ENCODE peak calls at places on chromosomes 2 and 18, in four cellular contexts. Z, E, C and F are unnamed samples.

GRCh38 chr2:67515021-67515420 is 117.9 kb downstream of the ETAA1 start:
- DNase-seq in Z (no peak), E (no peak), C (no peak), F (no peak)

GRCh38 chr2:66334237-66335054 is 100.5 kb upstream of the MEIS1 start:
- DNase-seq in Z (no peak), E (no peak), C (no peak), F (peak; percentile 45)

GRCh38 chr2:11342561-11343343 is 1.7 kb downstream of the ROCK2 start:
- DNase-seq in Z (no peak), E (peak; percentile 60), C (peak; percentile 94), F (no peak)

GRCh38 chr2:4930704-4931103 is 761.5 kb upstream of the SOX11 start:
- DNase-seq in Z (no peak), E (no peak), C (no peak), F (no peak)

GRCh38 chr2:128536925-128537620 is 218.4 kb upstream of the HS6ST1 start:
- DNase-seq in Z (no peak), E (peak; percentile 57), C (peak; percentile 80), F (peak; percentile 64)

GRCh38 chr2:209368924-209369323 is 54.9 kb upstream of the MAP2 start:
- DNase-seq in Z (peak; percentile 2), E (no peak), C (peak; percentile 54), F (no peak)

GRCh38 chr2:109337221-109337620 is 208.2 kb downstream of the SH3RF3 start:
- DNase-seq in Z (no peak), E (no peak), C (no peak), F (no peak)

GRCh38 chr18:26133652-26134051 is at the start of gene PSMA8:
- DNase-seq in Z (no peak), E (no peak), C (no peak), F (peak; percentile 78)

GRCh38 chr2:205405752-205406151 is 276.5 kb upstream of the NRP2 start:
- DNase-seq in Z (no peak), E (no peak), C (no peak), F (no peak)

GRCh38 chr2:60333264-60333663 is 220.2 kb downstream of the BCL11A start:
- DNase-seq in Z (no peak), E (no peak), C (no peak), F (no peak)

GRCh38 chr2:173175222-173175621 is 99.6 kb downstream of the MAP3K20 start:
- DNase-seq in Z (no peak), E (no peak), C (no peak), F (no peak)

GRCh38 chr2:100881629-100882028 is 61.7 kb downstream of the NPAS2 start:
- DNase-seq in Z (no peak), E (no peak), C (peak; percentile 78), F (no peak)

GRCh38 chr2:236085647-236086046 is 82.5 kb downstream of the GBX2 start:
- DNase-seq in Z (no peak), E (no peak), C (no peak), F (no peak)

GRCh38 chr2:28589746-28590463 is 94.0 kb downstream of the PLB1 start:
- DNase-seq in Z (no peak), E (no peak), C (no peak), F (no peak)

DNA sequence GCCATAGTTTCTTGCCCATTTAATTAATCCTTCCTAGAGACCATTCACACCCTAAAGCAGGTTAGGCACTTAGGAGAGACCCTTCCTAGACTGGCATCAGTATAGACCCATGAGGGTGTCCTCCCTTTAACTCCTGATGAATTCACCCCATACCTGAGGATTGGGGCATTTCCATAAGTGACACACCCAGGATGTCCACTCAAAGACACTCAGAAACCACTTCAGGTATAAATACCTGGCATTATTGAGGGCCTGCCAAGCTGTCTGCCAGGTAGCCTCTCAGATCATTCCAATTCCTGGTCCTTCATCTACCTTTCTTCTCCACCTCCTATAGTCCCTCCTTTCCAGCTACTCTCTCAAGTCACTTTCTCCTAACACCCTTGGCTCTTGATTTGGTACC is 57.5 kb upstream of the SLC14A2 start:
- DNase-seq in Z (no peak), E (no peak), C (no peak), F (no peak)
- TF ChIP-seq JUNB in Z (no peak), E (no peak), C (no peak), F (no peak)

DNA sequence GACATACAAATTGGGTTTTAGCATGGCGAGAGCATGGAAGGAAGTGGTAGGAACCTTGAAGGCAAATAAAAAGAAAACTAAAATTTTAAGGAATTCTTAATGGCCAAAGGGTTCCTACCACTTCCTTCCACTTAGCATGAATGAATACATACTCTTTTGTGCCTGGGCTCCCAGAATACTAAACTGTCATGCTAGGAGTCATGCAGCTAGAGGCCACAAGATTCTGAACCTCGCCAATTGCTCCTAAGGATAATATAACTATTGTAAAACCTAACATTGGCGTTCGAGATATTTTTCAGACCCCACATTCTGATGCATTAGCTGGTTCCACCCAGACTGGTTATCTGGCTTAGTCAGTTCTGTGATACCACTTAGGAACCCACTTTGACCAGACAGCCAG is 38.6 kb upstream of the ARHGAP25 start:
- DNase-seq in Z (no peak), E (no peak), C (no peak), F (no peak)
- TF ChIP-seq CREB1 in Z (no peak), E (no peak), C (no peak), F (no peak)

DNA sequence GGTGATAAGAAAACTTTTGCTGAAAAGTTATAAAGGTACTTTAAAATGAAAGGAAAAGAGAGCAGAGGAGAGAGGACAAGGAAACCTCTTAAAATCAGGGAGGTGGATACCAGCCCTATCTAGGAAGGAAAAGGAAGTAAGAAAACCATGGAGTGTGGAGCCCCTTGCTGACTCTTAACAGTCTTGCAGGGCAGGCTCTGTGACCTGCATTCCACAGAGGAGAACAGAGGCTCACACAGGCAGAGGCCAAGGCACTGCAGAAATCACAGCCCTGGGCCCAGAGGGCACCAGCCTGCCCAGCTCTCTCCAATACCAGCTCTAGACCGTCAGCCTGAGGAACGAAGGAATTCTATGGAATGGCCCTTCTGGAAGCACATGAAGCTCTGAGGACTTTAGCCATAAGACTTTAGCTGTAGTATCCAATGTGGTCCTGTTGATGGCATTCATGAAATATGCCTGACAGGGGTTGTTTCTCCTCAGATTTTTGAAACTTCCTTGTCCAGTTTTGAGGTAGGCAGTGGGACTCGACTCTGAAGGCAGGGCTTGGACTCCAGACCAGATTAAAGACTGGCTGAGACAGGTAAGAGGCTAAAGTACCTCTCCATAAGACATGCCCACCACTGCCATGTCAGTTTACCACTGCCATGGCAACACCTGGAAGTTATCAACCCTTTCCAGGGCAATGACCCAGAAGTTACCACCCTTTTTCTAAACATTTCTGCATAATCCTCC is 216.3 kb downstream of the ANAPC1 start:
- DNase-seq in Z (no peak), E (peak; percentile 37), C (peak; percentile 64), F (peak; percentile 24)
- H3K27ac ChIP-seq in Z (no peak overlapping the region), E (no peak overlapping the region), C (no peak overlapping the region), F (no peak overlapping the region)

GRCh38 chr18:61820842-61821241 is 72.0 kb downstream of the RNF152 start:
- DNase-seq in Z (no peak), E (no peak), C (no peak), F (no peak)
- TF ChIP-seq JUNB in Z (no peak), E (no peak), C (no peak), F (no peak)

GRCh38 chr2:126704434-126705165 is 48.6 kb downstream of the GYPC start:
- DNase-seq in Z (no peak), E (no peak), C (no peak), F (no peak)

GRCh38 chr2:126703311-126703710 is 47.4 kb downstream of the GYPC start:
- DNase-seq in Z (no peak), E (no peak), C (no peak), F (no peak)

GRCh38 chr2:126707191-126707590 is 51.2 kb downstream of the GYPC start:
- DNase-seq in Z (no peak), E (no peak), C (no peak), F (no peak)

DNA sequence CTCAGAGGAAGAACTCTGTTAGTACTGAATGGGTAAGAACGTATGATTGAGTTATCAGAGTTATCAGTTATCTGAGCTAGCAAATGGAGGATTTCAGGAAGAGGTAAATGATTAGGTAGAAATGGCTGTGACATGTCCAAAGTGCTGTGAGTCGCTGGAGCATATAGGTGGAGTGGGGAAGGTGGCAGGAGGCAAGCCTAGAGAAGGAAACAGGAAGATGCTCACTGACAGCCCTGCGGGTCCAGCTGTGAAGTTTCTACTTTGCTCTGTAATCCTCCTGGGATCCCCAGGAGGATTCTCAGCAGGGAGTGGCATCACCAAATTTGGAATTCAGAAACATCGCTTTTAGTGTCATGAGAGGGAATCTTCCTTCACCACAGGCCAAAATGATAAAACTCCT is 52.0 kb downstream of the GYPC start:
- DNase-seq in Z (no peak), E (no peak), C (no peak), F (no peak)
- TF ChIP-seq CREB1 in Z (no peak), E (no peak), C (no peak), F (no peak)

DNA sequence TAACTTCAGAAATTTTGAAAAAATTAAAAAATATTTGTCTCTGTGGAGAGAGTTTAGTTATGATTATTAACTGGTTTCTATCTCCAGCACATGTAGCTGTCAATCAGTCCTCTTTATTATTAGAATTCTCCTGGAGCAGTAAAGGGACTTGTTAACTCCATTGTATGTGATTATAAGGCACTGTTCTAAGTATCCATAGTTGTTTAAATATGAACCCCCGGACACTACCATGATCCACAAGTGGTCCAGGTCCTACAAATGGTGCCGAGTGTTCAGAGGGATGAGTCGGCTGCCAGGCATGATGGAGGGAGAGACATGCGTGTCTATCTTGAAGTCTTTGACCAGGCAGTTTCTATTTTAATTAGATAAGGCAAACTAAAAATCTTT is 486 bp downstream of the CHRNA1 start:
- DNase-seq in Z (no peak), E (no peak), C (no peak), F (no peak)
- H3K27ac ChIP-seq in Z (no peak overlapping the region), E (no peak overlapping the region), C (no peak overlapping the region), F (no peak overlapping the region)

DNA sequence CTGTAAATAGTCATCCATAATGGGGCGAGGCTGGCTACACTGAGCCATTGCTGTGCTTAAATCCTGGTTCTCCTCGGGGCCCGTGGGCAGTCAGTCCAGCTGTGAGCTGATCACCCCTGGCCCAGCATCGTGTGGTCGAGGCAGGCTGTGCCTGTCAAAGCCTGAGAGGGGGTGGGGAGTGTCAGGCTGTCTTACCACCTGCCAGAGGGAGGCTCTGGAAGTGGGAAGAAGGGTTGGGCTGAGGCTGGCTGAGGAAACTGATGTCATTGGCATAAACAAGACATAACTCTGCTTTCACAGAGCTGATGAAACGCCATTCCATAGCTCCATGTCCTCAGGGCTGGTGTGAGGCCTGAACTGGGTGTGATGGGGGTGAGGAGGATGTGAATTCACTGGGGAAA is 49.7 kb downstream of the KLHL29 start:
- DNase-seq in Z (no peak), E (no peak), C (no peak), F (no peak)
- TF ChIP-seq JUNB in Z (no peak), E (no peak), C (no peak), F (no peak)